ENCODE peak calls at places on chromosomes 2 and 18, in eight cellular contexts. One of them, this sample, is unnamed. For H3K4me1, the result is how much of the 10 kb centered on the place peaks cover.

GRCh38 chr2:57881998-57882884 is 164.4 kb upstream of the VRK2 start:
- DNase-seq in IMR-90: peak
- DNase-seq in left ventricle myocardium inferior: no peak
- DNase-seq in suprapubic skin: no peak
- DNase-seq in transverse colon: peak
- DNase-seq in PC-3: peak
- DNase-seq in lower lobe of right lung: no peak
- DNase-seq in ovary: no peak
- DNase-seq in this sample: no peak

GRCh38 chr2:86338778-86339295 is 1.4 kb upstream of the REEP1 start:
- DNase-seq in IMR-90: no peak
- DNase-seq in left ventricle myocardium inferior: no peak
- DNase-seq in suprapubic skin: no peak
- DNase-seq in transverse colon: no peak
- DNase-seq in PC-3: no peak
- DNase-seq in lower lobe of right lung: no peak
- DNase-seq in ovary: no peak
- DNase-seq in this sample: no peak

GRCh38 chr2:122525341-122525740 is 769.9 kb downstream of the TSN start:
- DNase-seq in IMR-90: no peak
- DNase-seq in left ventricle myocardium inferior: no peak
- DNase-seq in suprapubic skin: no peak
- DNase-seq in transverse colon: no peak
- DNase-seq in PC-3: no peak
- DNase-seq in lower lobe of right lung: no peak
- DNase-seq in ovary: no peak
- DNase-seq in this sample: no peak

GRCh38 chr2:98532761-98533160 is 75.6 kb downstream of the COA5 start:
- DNase-seq in IMR-90: no peak
- DNase-seq in left ventricle myocardium inferior: no peak
- DNase-seq in suprapubic skin: no peak
- DNase-seq in transverse colon: no peak
- DNase-seq in PC-3: no peak
- DNase-seq in lower lobe of right lung: no peak
- DNase-seq in ovary: no peak
- DNase-seq in this sample: no peak

GRCh38 chr2:219252900-219253752 is at the start of gene TUBA4B:
- DNase-seq in IMR-90: peak
- DNase-seq in left ventricle myocardium inferior: no peak
- DNase-seq in suprapubic skin: no peak
- DNase-seq in transverse colon: peak
- DNase-seq in PC-3: peak
- DNase-seq in lower lobe of right lung: peak
- DNase-seq in ovary: peak
- DNase-seq in this sample: no peak

GRCh38 chr2:15588329-15588919 is 3.2 kb upstream of the DDX1 start:
- DNase-seq in IMR-90: peak
- DNase-seq in left ventricle myocardium inferior: no peak
- DNase-seq in suprapubic skin: no peak
- DNase-seq in transverse colon: peak
- DNase-seq in PC-3: peak
- DNase-seq in lower lobe of right lung: no peak
- DNase-seq in ovary: peak
- DNase-seq in this sample: no peak

GRCh38 chr2:158509928-158510797 is 53.4 kb downstream of the PKP4 start:
- DNase-seq in IMR-90: peak
- DNase-seq in left ventricle myocardium inferior: no peak
- DNase-seq in suprapubic skin: no peak
- DNase-seq in transverse colon: no peak
- DNase-seq in PC-3: peak
- DNase-seq in lower lobe of right lung: no peak
- DNase-seq in ovary: no peak
- DNase-seq in this sample: no peak

GRCh38 chr2:120879401-120880295 is 144.0 kb downstream of the GLI2 start:
- DNase-seq in IMR-90: no peak
- DNase-seq in left ventricle myocardium inferior: no peak
- DNase-seq in suprapubic skin: no peak
- DNase-seq in transverse colon: no peak
- DNase-seq in PC-3: no peak
- DNase-seq in lower lobe of right lung: peak
- DNase-seq in ovary: peak
- DNase-seq in this sample: no peak

GRCh38 chr2:6103949-6104348 is 411.8 kb downstream of the SOX11 start:
- DNase-seq in IMR-90: no peak
- DNase-seq in left ventricle myocardium inferior: no peak
- DNase-seq in suprapubic skin: no peak
- DNase-seq in transverse colon: no peak
- DNase-seq in PC-3: no peak
- DNase-seq in lower lobe of right lung: no peak
- DNase-seq in ovary: no peak
- DNase-seq in this sample: no peak

GRCh38 chr18:46281185-46282176 is 177.3 kb downstream of the HAUS1 start:
- DNase-seq in IMR-90: peak
- DNase-seq in left ventricle myocardium inferior: peak
- DNase-seq in suprapubic skin: no peak
- DNase-seq in transverse colon: peak
- DNase-seq in PC-3: peak
- DNase-seq in lower lobe of right lung: peak
- DNase-seq in ovary: peak
- DNase-seq in this sample: peak

GRCh38 chr2:171521361-171522056 is 765 bp upstream of the CYBRD1 start:
- DNase-seq in IMR-90: no peak
- DNase-seq in left ventricle myocardium inferior: no peak
- DNase-seq in suprapubic skin: no peak
- DNase-seq in transverse colon: no peak
- DNase-seq in PC-3: no peak
- DNase-seq in lower lobe of right lung: no peak
- DNase-seq in ovary: no peak
- DNase-seq in this sample: no peak

GRCh38 chr18:8701546-8702118 is 3.7 kb upstream of the MTCL1 start:
- DNase-seq in IMR-90: peak
- DNase-seq in left ventricle myocardium inferior: no peak
- DNase-seq in suprapubic skin: no peak
- DNase-seq in transverse colon: no peak
- DNase-seq in PC-3: peak
- DNase-seq in lower lobe of right lung: no peak
- DNase-seq in ovary: no peak
- DNase-seq in this sample: no peak

GRCh38 chr2:58620127-58620526 is 379.0 kb upstream of the FANCL start:
- DNase-seq in IMR-90: peak
- DNase-seq in left ventricle myocardium inferior: no peak
- DNase-seq in suprapubic skin: no peak
- DNase-seq in transverse colon: no peak
- DNase-seq in PC-3: peak
- DNase-seq in lower lobe of right lung: no peak
- DNase-seq in ovary: no peak
- DNase-seq in this sample: no peak

GRCh38 chr2:236207472-236207871 is 39.3 kb upstream of the GBX2 start:
- DNase-seq in IMR-90: no peak
- DNase-seq in left ventricle myocardium inferior: no peak
- DNase-seq in suprapubic skin: no peak
- DNase-seq in transverse colon: no peak
- DNase-seq in PC-3: no peak
- DNase-seq in lower lobe of right lung: no peak
- DNase-seq in ovary: no peak
- DNase-seq in this sample: peak

GRCh38 chr2:59884166-59884565 is 669.3 kb downstream of the BCL11A start:
- DNase-seq in IMR-90: no peak
- DNase-seq in left ventricle myocardium inferior: no peak
- DNase-seq in suprapubic skin: no peak
- DNase-seq in transverse colon: no peak
- DNase-seq in PC-3: no peak
- DNase-seq in lower lobe of right lung: no peak
- DNase-seq in ovary: no peak
- DNase-seq in this sample: no peak

GRCh38 chr2:39203382-39203781 is 40.4 kb downstream of the CDKL4 start:
- DNase-seq in IMR-90: no peak
- DNase-seq in left ventricle myocardium inferior: no peak
- DNase-seq in suprapubic skin: no peak
- DNase-seq in transverse colon: no peak
- DNase-seq in PC-3: no peak
- DNase-seq in lower lobe of right lung: no peak
- DNase-seq in ovary: no peak
- DNase-seq in this sample: no peak

GRCh38 chr2:39202639-39203369 is 41.0 kb downstream of the CDKL4 start:
- DNase-seq in IMR-90: peak
- DNase-seq in left ventricle myocardium inferior: no peak
- DNase-seq in suprapubic skin: no peak
- DNase-seq in transverse colon: no peak
- DNase-seq in PC-3: peak
- DNase-seq in lower lobe of right lung: no peak
- DNase-seq in ovary: no peak
- DNase-seq in this sample: no peak
- H3K4me3 ChIP-seq in IMR-90: no peak
- H3K4me3 ChIP-seq in left ventricle myocardium inferior: no peak
- H3K4me3 ChIP-seq in suprapubic skin: no peak
- H3K4me3 ChIP-seq in transverse colon: no peak
- H3K4me3 ChIP-seq in PC-3: no peak
- H3K4me3 ChIP-seq in lower lobe of right lung: no peak
- H3K4me3 ChIP-seq in ovary: no peak
- H3K4me3 ChIP-seq in this sample: no peak

GRCh38 chr2:9770308-9771100 is 72.8 kb upstream of the TAF1B start:
- DNase-seq in IMR-90: peak
- DNase-seq in left ventricle myocardium inferior: peak
- DNase-seq in suprapubic skin: peak
- DNase-seq in transverse colon: peak
- DNase-seq in PC-3: peak
- DNase-seq in lower lobe of right lung: no peak
- DNase-seq in ovary: peak
- DNase-seq in this sample: peak

GRCh38 chr2:9771101-9771449 is 72.2 kb upstream of the TAF1B start:
- DNase-seq in IMR-90: no peak
- DNase-seq in left ventricle myocardium inferior: no peak
- DNase-seq in suprapubic skin: no peak
- DNase-seq in transverse colon: no peak
- DNase-seq in PC-3: no peak
- DNase-seq in lower lobe of right lung: no peak
- DNase-seq in ovary: no peak
- DNase-seq in this sample: no peak

GRCh38 chr2:9770006-9770307 is 73.3 kb upstream of the TAF1B start:
- DNase-seq in IMR-90: no peak
- DNase-seq in left ventricle myocardium inferior: no peak
- DNase-seq in suprapubic skin: no peak
- DNase-seq in transverse colon: no peak
- DNase-seq in PC-3: no peak
- DNase-seq in lower lobe of right lung: no peak
- DNase-seq in ovary: no peak
- DNase-seq in this sample: no peak

GRCh38 chr2:9772035-9772998 is 71.0 kb upstream of the TAF1B start:
- DNase-seq in IMR-90: no peak
- DNase-seq in left ventricle myocardium inferior: no peak
- DNase-seq in suprapubic skin: peak
- DNase-seq in transverse colon: no peak
- DNase-seq in PC-3: no peak
- DNase-seq in lower lobe of right lung: no peak
- DNase-seq in ovary: no peak
- DNase-seq in this sample: no peak

GRCh38 chr2:9771481-9772017 is 71.7 kb upstream of the TAF1B start:
- DNase-seq in IMR-90: peak
- DNase-seq in left ventricle myocardium inferior: no peak
- DNase-seq in suprapubic skin: peak
- DNase-seq in transverse colon: no peak
- DNase-seq in PC-3: peak
- DNase-seq in lower lobe of right lung: no peak
- DNase-seq in ovary: no peak
- DNase-seq in this sample: no peak
- TF ChIP-seq CTCF in IMR-90: peak
- TF ChIP-seq CTCF in left ventricle myocardium inferior: no peak
- TF ChIP-seq CTCF in suprapubic skin: peak
- TF ChIP-seq CTCF in transverse colon: no peak
- TF ChIP-seq CTCF in PC-3: no peak
- TF ChIP-seq CTCF in lower lobe of right lung: no peak
- TF ChIP-seq CTCF in ovary: no peak
- TF ChIP-seq CTCF in this sample: no peak

DNA sequence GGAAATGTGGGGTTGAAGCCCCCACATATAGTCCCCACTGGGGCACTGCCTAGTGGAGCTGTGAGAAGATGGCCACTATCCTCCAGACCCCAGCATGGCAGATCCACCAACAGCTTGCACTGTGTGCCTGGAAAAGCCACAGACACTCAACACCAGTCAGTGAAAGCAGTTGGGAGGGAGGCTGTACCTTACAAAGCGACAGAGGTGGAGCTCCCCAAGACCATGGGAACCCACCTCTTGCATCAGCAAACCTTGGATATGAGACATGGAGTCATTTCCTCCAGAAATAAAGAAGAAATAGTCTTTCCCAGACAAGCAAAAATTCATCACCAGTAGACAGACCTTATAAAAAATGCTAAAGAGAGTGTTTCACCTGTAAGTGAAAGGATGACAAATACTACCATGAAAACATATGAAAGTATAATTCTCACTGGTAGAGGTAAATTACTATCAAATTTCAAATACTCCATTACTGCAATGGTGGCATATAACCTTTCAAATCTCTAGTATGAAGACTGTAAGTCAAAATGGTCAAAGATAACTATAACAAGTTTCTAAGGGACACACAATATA is 152.6 kb upstream of the EPHA4 start:
- DNase-seq in IMR-90: no peak
- DNase-seq in left ventricle myocardium inferior: no peak
- DNase-seq in suprapubic skin: no peak
- DNase-seq in transverse colon: no peak
- DNase-seq in PC-3: no peak
- DNase-seq in lower lobe of right lung: no peak
- DNase-seq in ovary: no peak
- DNase-seq in this sample: no peak
- H3K4me1 ChIP-seq in IMR-90: under half
- H3K4me1 ChIP-seq in left ventricle myocardium inferior: under half
- H3K4me1 ChIP-seq in suprapubic skin: under half
- H3K4me1 ChIP-seq in transverse colon: under half
- H3K4me1 ChIP-seq in PC-3: under half
- H3K4me1 ChIP-seq in lower lobe of right lung: under half
- H3K4me1 ChIP-seq in ovary: under half
- H3K4me1 ChIP-seq in this sample: under half

GRCh38 chr2:173264152-173264551 is 90.5 kb upstream of the CDCA7 start:
- DNase-seq in IMR-90: no peak
- DNase-seq in left ventricle myocardium inferior: no peak
- DNase-seq in suprapubic skin: no peak
- DNase-seq in transverse colon: no peak
- DNase-seq in PC-3: no peak
- DNase-seq in lower lobe of right lung: no peak
- DNase-seq in ovary: no peak
- DNase-seq in this sample: no peak

DNA sequence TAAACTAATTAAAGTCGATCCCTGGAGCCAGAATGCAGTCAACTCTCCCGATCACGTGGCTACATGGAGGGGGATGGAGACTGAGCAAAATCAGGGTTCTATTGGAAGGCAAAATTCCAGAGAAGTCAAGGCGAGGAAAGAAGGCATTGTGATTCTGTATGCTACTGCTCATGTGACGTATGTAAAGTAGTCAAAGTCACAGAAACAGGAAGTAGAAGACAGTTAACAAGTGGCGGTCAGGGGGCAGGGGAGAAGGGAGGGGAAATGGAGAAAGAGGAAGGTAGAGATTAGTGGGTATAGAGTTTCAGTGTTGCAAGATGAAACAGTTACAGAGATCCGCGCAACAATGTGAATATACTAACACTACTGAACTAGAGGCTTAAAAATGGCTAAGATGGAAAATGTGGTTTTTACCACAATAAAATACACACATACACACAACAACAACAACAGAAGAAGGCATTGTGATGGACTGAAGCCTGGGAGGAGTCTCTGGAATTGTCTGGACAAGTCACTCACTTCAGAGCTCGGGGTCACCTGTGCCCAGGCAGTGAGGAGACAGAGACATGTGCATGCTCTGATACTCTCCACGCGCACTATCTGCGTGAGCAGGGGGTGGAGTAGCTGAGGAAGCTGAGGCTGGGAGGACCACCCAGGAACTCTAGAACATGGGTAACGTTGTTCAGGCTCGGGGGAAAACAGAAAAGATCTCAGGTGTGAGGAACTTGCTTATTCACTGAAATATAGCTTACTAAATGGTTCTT is 89.9 kb upstream of the CDCA7 start:
- DNase-seq in IMR-90: no peak
- DNase-seq in left ventricle myocardium inferior: no peak
- DNase-seq in suprapubic skin: no peak
- DNase-seq in transverse colon: peak
- DNase-seq in PC-3: no peak
- DNase-seq in lower lobe of right lung: peak
- DNase-seq in ovary: no peak
- DNase-seq in this sample: no peak
- H3K4me3 ChIP-seq in IMR-90: no peak
- H3K4me3 ChIP-seq in left ventricle myocardium inferior: no peak
- H3K4me3 ChIP-seq in suprapubic skin: no peak
- H3K4me3 ChIP-seq in transverse colon: no peak
- H3K4me3 ChIP-seq in PC-3: no peak
- H3K4me3 ChIP-seq in lower lobe of right lung: no peak
- H3K4me3 ChIP-seq in ovary: no peak
- H3K4me3 ChIP-seq in this sample: no peak

This sample was measured in right atrium auricular region.